ENCODE peak calls at places on chromosomes 1 and 21, in seven cellular contexts. One of them, this sample, is unnamed.

GRCh38 chr1:210360852-210361477 is 32.3 kb downstream of the HHAT start:
- DNase-seq in GM19239: no peak
- DNase-seq in iPS DF 19.7: no peak
- DNase-seq in NCI-H1694 treated with DMSO at 0.1 percent for 48 hours: peak
- DNase-seq in stromal cell of bone marrow: no peak
- DNase-seq in stimulated activated CD8-positive, alpha-beta memory T cell treated with anti-CD3 and anti-CD28 coated beads, Interleukin-2, amount 100 ng/mL, for 48 hours: no peak
- DNase-seq in fibroblast of pulmonary artery: peak
- DNase-seq in this sample: peak

GRCh38 chr21:28074676-28075075 is 918.0 kb downstream of the LTN1 start:
- DNase-seq in iPS DF 19.7: no peak
- DNase-seq in stimulated activated CD8-positive, alpha-beta memory T cell treated with anti-CD3 and anti-CD28 coated beads, Interleukin-2, amount 100 ng/mL, for 48 hours: no peak
- DNase-seq in fibroblast of pulmonary artery: no peak
- DNase-seq in NCI-H1694 treated with DMSO at 0.1 percent for 48 hours: no peak
- DNase-seq in stromal cell of bone marrow: no peak
- DNase-seq in GM19239: no peak
- DNase-seq in this sample: no peak

GRCh38 chr1:226436855-226437491 is 29.1 kb upstream of the PARP1 start:
- DNase-seq in stimulated activated CD8-positive, alpha-beta memory T cell treated with anti-CD3 and anti-CD28 coated beads, Interleukin-2, amount 100 ng/mL, for 48 hours: no peak
- DNase-seq in NCI-H1694 treated with DMSO at 0.1 percent for 48 hours: no peak
- DNase-seq in stromal cell of bone marrow: no peak
- DNase-seq in GM19239: no peak
- DNase-seq in fibroblast of pulmonary artery: no peak
- DNase-seq in iPS DF 19.7: no peak
- DNase-seq in this sample: no peak

GRCh38 chr1:220887202-220887867 is 8.1 kb downstream of the HLX start:
- DNase-seq in GM19239: no peak
- DNase-seq in NCI-H1694 treated with DMSO at 0.1 percent for 48 hours: no peak
- DNase-seq in iPS DF 19.7: no peak
- DNase-seq in stromal cell of bone marrow: no peak
- DNase-seq in stimulated activated CD8-positive, alpha-beta memory T cell treated with anti-CD3 and anti-CD28 coated beads, Interleukin-2, amount 100 ng/mL, for 48 hours: no peak
- DNase-seq in fibroblast of pulmonary artery: no peak
- DNase-seq in this sample: peak

GRCh38 chr1:193558491-193559028 is 372.1 kb upstream of the B3GALT2 start:
- DNase-seq in iPS DF 19.7: no peak
- DNase-seq in fibroblast of pulmonary artery: peak
- DNase-seq in NCI-H1694 treated with DMSO at 0.1 percent for 48 hours: no peak
- DNase-seq in GM19239: no peak
- DNase-seq in stromal cell of bone marrow: peak
- DNase-seq in stimulated activated CD8-positive, alpha-beta memory T cell treated with anti-CD3 and anti-CD28 coated beads, Interleukin-2, amount 100 ng/mL, for 48 hours: no peak
- DNase-seq in this sample: no peak

GRCh38 chr1:17162941-17163340 is 42.0 kb upstream of the PADI1 start:
- DNase-seq in stromal cell of bone marrow: no peak
- DNase-seq in stimulated activated CD8-positive, alpha-beta memory T cell treated with anti-CD3 and anti-CD28 coated beads, Interleukin-2, amount 100 ng/mL, for 48 hours: no peak
- DNase-seq in GM19239: no peak
- DNase-seq in fibroblast of pulmonary artery: no peak
- DNase-seq in iPS DF 19.7: no peak
- DNase-seq in NCI-H1694 treated with DMSO at 0.1 percent for 48 hours: no peak
- DNase-seq in this sample: no peak

GRCh38 chr1:183039985-183040447 is 16.8 kb downstream of the LAMC1 start:
- DNase-seq in NCI-H1694 treated with DMSO at 0.1 percent for 48 hours: no peak
- DNase-seq in stimulated activated CD8-positive, alpha-beta memory T cell treated with anti-CD3 and anti-CD28 coated beads, Interleukin-2, amount 100 ng/mL, for 48 hours: no peak
- DNase-seq in stromal cell of bone marrow: peak
- DNase-seq in fibroblast of pulmonary artery: peak
- DNase-seq in iPS DF 19.7: no peak
- DNase-seq in GM19239: no peak
- DNase-seq in this sample: no peak

GRCh38 chr1:207007352-207008033 is 25.1 kb downstream of the C1orf116 start:
- DNase-seq in stimulated activated CD8-positive, alpha-beta memory T cell treated with anti-CD3 and anti-CD28 coated beads, Interleukin-2, amount 100 ng/mL, for 48 hours: no peak
- DNase-seq in NCI-H1694 treated with DMSO at 0.1 percent for 48 hours: no peak
- DNase-seq in iPS DF 19.7: no peak
- DNase-seq in fibroblast of pulmonary artery: peak
- DNase-seq in stromal cell of bone marrow: peak
- DNase-seq in GM19239: no peak
- DNase-seq in this sample: peak

GRCh38 chr1:160267284-160267991 is 5.1 kb upstream of the DCAF8 start:
- DNase-seq in stromal cell of bone marrow: no peak
- DNase-seq in GM19239: no peak
- DNase-seq in iPS DF 19.7: no peak
- DNase-seq in NCI-H1694 treated with DMSO at 0.1 percent for 48 hours: no peak
- DNase-seq in stimulated activated CD8-positive, alpha-beta memory T cell treated with anti-CD3 and anti-CD28 coated beads, Interleukin-2, amount 100 ng/mL, for 48 hours: no peak
- DNase-seq in fibroblast of pulmonary artery: no peak
- DNase-seq in this sample: no peak

GRCh38 chr1:10836726-10837125 is 40.3 kb upstream of the CASZ1 start:
- DNase-seq in stromal cell of bone marrow: no peak
- DNase-seq in stimulated activated CD8-positive, alpha-beta memory T cell treated with anti-CD3 and anti-CD28 coated beads, Interleukin-2, amount 100 ng/mL, for 48 hours: no peak
- DNase-seq in GM19239: no peak
- DNase-seq in iPS DF 19.7: no peak
- DNase-seq in fibroblast of pulmonary artery: no peak
- DNase-seq in NCI-H1694 treated with DMSO at 0.1 percent for 48 hours: no peak
- DNase-seq in this sample: no peak

GRCh38 chr21:36532769-36533467 is 53.0 kb upstream of the CLDN14 start:
- DNase-seq in NCI-H1694 treated with DMSO at 0.1 percent for 48 hours: no peak
- DNase-seq in stimulated activated CD8-positive, alpha-beta memory T cell treated with anti-CD3 and anti-CD28 coated beads, Interleukin-2, amount 100 ng/mL, for 48 hours: no peak
- DNase-seq in GM19239: no peak
- DNase-seq in iPS DF 19.7: no peak
- DNase-seq in stromal cell of bone marrow: no peak
- DNase-seq in fibroblast of pulmonary artery: no peak
- DNase-seq in this sample: no peak

GRCh38 chr1:39701092-39701460 is 9.8 kb upstream of the HPCAL4 start:
- DNase-seq in stimulated activated CD8-positive, alpha-beta memory T cell treated with anti-CD3 and anti-CD28 coated beads, Interleukin-2, amount 100 ng/mL, for 48 hours: no peak
- DNase-seq in stromal cell of bone marrow: no peak
- DNase-seq in NCI-H1694 treated with DMSO at 0.1 percent for 48 hours: no peak
- DNase-seq in iPS DF 19.7: no peak
- DNase-seq in fibroblast of pulmonary artery: peak
- DNase-seq in GM19239: no peak
- DNase-seq in this sample: no peak

GRCh38 chr1:109298666-109299086 is 8.1 kb downstream of the MYBPHL start:
- DNase-seq in stromal cell of bone marrow: no peak
- DNase-seq in fibroblast of pulmonary artery: peak
- DNase-seq in NCI-H1694 treated with DMSO at 0.1 percent for 48 hours: no peak
- DNase-seq in iPS DF 19.7: no peak
- DNase-seq in GM19239: no peak
- DNase-seq in stimulated activated CD8-positive, alpha-beta memory T cell treated with anti-CD3 and anti-CD28 coated beads, Interleukin-2, amount 100 ng/mL, for 48 hours: no peak
- DNase-seq in this sample: no peak

GRCh38 chr1:184562801-184563200 is 176.0 kb downstream of the C1orf21 start:
- DNase-seq in stimulated activated CD8-positive, alpha-beta memory T cell treated with anti-CD3 and anti-CD28 coated beads, Interleukin-2, amount 100 ng/mL, for 48 hours: no peak
- DNase-seq in GM19239: no peak
- DNase-seq in stromal cell of bone marrow: no peak
- DNase-seq in NCI-H1694 treated with DMSO at 0.1 percent for 48 hours: no peak
- DNase-seq in iPS DF 19.7: no peak
- DNase-seq in fibroblast of pulmonary artery: no peak
- DNase-seq in this sample: no peak

GRCh38 chr1:65423884-65424655 is 3.6 kb downstream of the LEPR start:
- DNase-seq in iPS DF 19.7: no peak
- DNase-seq in fibroblast of pulmonary artery: peak
- DNase-seq in stimulated activated CD8-positive, alpha-beta memory T cell treated with anti-CD3 and anti-CD28 coated beads, Interleukin-2, amount 100 ng/mL, for 48 hours: no peak
- DNase-seq in NCI-H1694 treated with DMSO at 0.1 percent for 48 hours: no peak
- DNase-seq in stromal cell of bone marrow: no peak
- DNase-seq in GM19239: no peak
- DNase-seq in this sample: no peak